ENCODE peak calls at places on chromosomes 1 and 21, in four cellular contexts. T is HL-60, O is K562, Y is GM12878. A is an unnamed sample.

GRCh38 chr1:156750932-156751723 is at the start of gene HDGF:
- DNase-seq in T (no peak), O (peak), Y (no peak), A (no peak)

GRCh38 chr1:88169939-88170338 is 514.1 kb upstream of the PKN2 start:
- DNase-seq in T (no peak), O (no peak), Y (no peak), A (no peak)

GRCh38 chr21:34693192-34693810 is 24.5 kb downstream of the CLIC6 start:
- DNase-seq in Y (no peak), T (peak), O (peak), A (no peak)

GRCh38 chr1:173367136-173367535 is 110.0 kb upstream of the PRDX6 start:
- DNase-seq in T (no peak), Y (no peak), O (no peak), A (no peak)

GRCh38 chr21:34730756-34731445 is 62.1 kb downstream of the CLIC6 start:
- DNase-seq in O (no peak), Y (no peak), T (no peak), A (no peak)

GRCh38 chr1:83889707-83890106 is 109.2 kb downstream of the TTLL7 start:
- DNase-seq in O (no peak), T (no peak), Y (no peak), A (no peak)

GRCh38 chr21:14736672-14737071 is 190.6 kb upstream of the SAMSN1 start:
- DNase-seq in Y (no peak), O (no peak), T (no peak), A (no peak)

GRCh38 chr1:209080170-209080781 is 503.2 kb upstream of the CAMK1G start:
- DNase-seq in O (no peak), T (no peak), Y (no peak), A (no peak)

GRCh38 chr1:111739984-111740765 is 980 bp upstream of the INKA2 start:
- DNase-seq in O (peak), T (no peak), Y (no peak), A (peak)

GRCh38 chr1:237756304-237756967 is 134.3 kb downstream of the ZP4 start:
- DNase-seq in O (no peak), T (no peak), Y (no peak), A (no peak)

GRCh38 chr1:169288011-169288414 is 79.6 kb downstream of the NME7 start:
- DNase-seq in Y (no peak), O (no peak), T (no peak), A (no peak)

GRCh38 chr1:89022167-89022959 is at the start of gene GBP3:
- DNase-seq in O (no peak), T (peak), Y (peak), A (no peak)

GRCh38 chr1:18463063-18463462 is 17.7 kb upstream of the KLHDC7A start:
- DNase-seq in T (no peak), O (no peak), Y (no peak), A (no peak)

GRCh38 chr1:39654291-39654690 is 14.8 kb upstream of the HEYL start:
- DNase-seq in O (no peak), Y (no peak), T (no peak), A (no peak)

GRCh38 chr1:118961156-118961555 is 27.0 kb downstream of the TBX15 start:
- DNase-seq in T (no peak), Y (no peak), O (no peak), A (no peak)

GRCh38 chr1:101312192-101312591 is 75.4 kb downstream of the S1PR1 start:
- DNase-seq in Y (no peak), O (no peak), T (no peak), A (no peak)

GRCh38 chr1:1435911-1436633 is 582 bp downstream of the VWA1 start:
- DNase-seq in T (no peak), O (no peak), Y (no peak), A (no peak)
- TF ChIP-seq SPI1 in T (no peak), O (no peak), Y (no peak), A (no peak)

DNA sequence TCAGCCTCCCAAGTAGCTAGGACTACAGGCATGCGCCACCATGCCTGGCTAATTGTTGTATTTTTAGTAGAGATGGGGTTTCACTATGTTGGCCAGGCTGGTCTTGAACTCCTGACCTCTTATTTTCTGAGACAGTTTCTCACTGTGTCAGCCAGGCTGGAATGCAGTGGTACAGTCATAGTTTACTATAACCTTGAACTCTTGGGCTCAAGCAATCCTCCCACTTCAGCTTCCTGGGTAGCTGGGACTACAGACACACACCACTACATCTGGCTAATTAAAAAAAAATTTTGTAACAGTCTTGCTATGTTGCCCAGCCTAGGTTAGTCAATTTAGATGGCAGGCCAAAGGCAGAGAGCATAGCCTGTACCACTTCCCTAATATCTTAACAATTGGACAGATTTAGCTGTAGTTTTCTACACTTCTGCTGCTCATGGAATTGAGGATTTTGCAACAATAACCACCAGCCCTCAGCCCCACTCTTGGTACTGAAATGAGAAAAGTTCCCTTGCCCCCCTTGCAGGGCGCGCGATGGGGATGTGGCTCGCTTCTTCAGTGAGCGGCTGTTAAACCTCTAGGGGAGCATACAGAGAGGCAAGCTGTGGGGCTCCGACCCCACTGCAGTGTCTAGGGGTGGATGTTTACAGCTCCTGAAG is 35.0 kb upstream of the PTGFRN start:
- DNase-seq in Y (no peak), T (no peak), O (no peak), A (no peak)
- TF ChIP-seq SPI1 in Y (no peak), T (peak), O (no peak), A (peak)

DNA sequence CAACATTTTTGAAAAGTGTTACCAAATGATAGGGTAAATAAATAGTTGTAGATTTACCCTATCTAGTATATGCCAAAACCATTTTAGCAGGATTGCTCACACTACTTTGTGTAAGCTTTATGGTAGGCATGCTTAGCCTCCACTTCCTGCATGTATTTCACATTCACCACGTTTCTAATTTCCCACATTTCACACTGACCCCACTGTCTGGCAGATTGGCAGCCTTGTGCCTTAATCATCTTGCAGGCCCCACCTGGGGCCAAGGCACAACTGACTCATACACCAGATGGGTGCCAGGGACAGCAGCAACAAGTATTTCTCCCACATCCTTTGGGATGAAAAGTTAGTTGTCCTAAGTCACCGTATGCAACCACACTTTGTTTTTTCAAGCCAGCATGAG is 21.2 kb upstream of the CENPF start:
- DNase-seq in T (no peak), O (no peak), Y (no peak), A (no peak)
- TF ChIP-seq SPI1 in T (no peak), O (no peak), Y (no peak), A (no peak)

DNA sequence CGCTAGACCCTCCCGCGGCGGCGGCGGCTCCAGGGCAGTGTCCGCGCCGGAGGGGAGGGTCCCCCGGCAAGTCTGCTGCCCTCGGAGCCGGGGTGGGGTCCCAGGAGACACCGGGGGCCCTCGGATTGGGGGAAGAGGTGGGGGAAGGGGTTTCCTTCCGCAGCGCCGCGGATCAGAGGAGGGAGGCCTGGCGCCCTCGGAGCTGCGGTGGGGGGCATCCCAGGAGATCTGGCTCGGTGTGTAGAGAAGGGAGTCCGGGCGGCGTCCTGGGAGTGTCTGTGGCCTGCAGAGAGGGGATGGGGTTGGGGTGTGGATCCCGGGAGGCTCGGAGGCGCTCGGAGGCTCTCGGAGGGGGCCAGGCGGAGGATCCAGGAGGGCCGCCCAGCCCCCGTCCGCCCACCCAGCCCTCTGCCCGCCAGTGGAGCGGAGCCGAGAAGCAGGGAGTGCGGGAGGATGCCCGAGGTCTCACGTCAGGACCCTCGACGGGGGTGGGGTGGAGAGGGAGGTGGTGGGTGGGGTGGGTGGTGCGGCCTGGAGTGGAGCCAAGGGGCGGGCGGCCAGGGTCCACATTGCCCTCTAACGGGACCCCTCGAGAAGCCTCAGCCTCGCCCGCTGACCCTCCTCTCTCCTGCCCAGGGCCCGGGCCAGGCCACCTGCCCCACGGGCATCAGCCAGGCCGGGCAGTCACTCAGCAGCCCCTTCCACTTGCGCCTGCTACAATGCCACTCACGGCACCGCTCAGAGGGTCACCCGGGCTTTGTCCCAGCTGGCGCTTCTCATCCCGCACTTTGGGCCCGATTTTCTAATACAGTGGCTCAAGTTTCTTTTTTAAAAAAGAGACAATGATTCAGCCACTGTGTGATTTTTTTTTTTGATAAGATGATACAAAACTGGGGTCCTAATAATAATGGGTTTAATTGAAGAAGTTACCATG is 60.2 kb upstream of the ARHGEF16 start:
- DNase-seq in T (no peak), Y (no peak), O (no peak), A (no peak)
- TF ChIP-seq SPI1 in T (no peak), Y (no peak), O (no peak), A (no peak)

A was measured in GM12891.